ENCODE peak calls at places on chromosomes 3 and 15, in nine cellular contexts. C, A, Y, X, P, K, R, Q and G are unnamed samples.

GRCh38 chr3:52233968-52234367 is 5.0 kb downstream of the TWF2 start:
- DNase-seq in Y (no peak), K (no peak), A (no peak), R (no peak), Q (no peak), C (peak), X (no peak), P (no peak), G (no peak)

GRCh38 chr15:42060797-42061196 is 33.6 kb downstream of the PLA2G4D start:
- DNase-seq in Y (no peak), A (no peak), C (no peak), K (no peak), X (no peak), Q (no peak), P (no peak), R (no peak), G (no peak)

GRCh38 chr3:113132571-113132996 is 78.8 kb upstream of the BOC start:
- DNase-seq in Q (peak), C (no peak), P (no peak), X (no peak), R (no peak), Y (peak), A (no peak), K (no peak), G (no peak)

GRCh38 chr3:142886938-142887337 is 1.9 kb downstream of the PCOLCE2 start:
- DNase-seq in Y (peak), Q (peak), X (peak), C (no peak), R (peak), P (no peak), K (no peak), A (peak), G (no peak)

GRCh38 chr3:11050666-11051323 is 58.2 kb downstream of the SLC6A1 start:
- DNase-seq in Q (no peak), Y (no peak), P (no peak), X (no peak), A (no peak), C (peak), R (peak), K (no peak), G (no peak)

GRCh38 chr15:85750319-85750806 is 44.4 kb downstream of the KLHL25 start:
- DNase-seq in P (peak), K (no peak), C (peak), R (peak), X (no peak), A (no peak), Q (no peak), Y (peak), G (peak)

GRCh38 chr3:185649414-185649813 is 63.3 kb downstream of the SENP2 start:
- DNase-seq in A (no peak), P (no peak), Y (peak), C (no peak), R (no peak), Q (no peak), K (no peak), X (no peak), G (no peak)

GRCh38 chr3:183259621-183260020 is 6.6 kb downstream of the B3GNT5 start:
- DNase-seq in Q (no peak), R (peak), X (no peak), K (no peak), A (no peak), Y (no peak), P (no peak), C (no peak), G (no peak)

GRCh38 chr3:128278761-128279593 is 125.7 kb downstream of the EEFSEC start:
- DNase-seq in C (no peak), P (peak), Y (peak), K (no peak), R (no peak), X (peak), A (no peak), Q (no peak), G (no peak)

GRCh38 chr15:90814193-90814811 is 54.1 kb upstream of the FURIN start:
- DNase-seq in C (no peak), R (no peak), Y (peak), P (no peak), A (no peak), K (no peak), X (no peak), Q (no peak), G (peak)

GRCh38 chr15:90648137-90649070 is 68.7 kb upstream of the BLM start:
- DNase-seq in K (no peak), A (no peak), X (no peak), R (peak), Y (peak), P (peak), Q (peak), C (peak), G (no peak)

GRCh38 chr3:17336291-17336690 is 406.1 kb downstream of the TBC1D5 start:
- DNase-seq in C (no peak), K (no peak), P (no peak), R (no peak), Q (peak), A (no peak), X (no peak), Y (no peak), G (no peak)

GRCh38 chr3:38773528-38773927 is 42.5 kb downstream of the SCN10A start:
- DNase-seq in A (no peak), K (no peak), Y (no peak), P (no peak), R (no peak), Q (no peak), X (no peak), C (no peak), G (no peak)

GRCh38 chr3:47162695-47163022 is 1.3 kb downstream of the SETD2 start:
- DNase-seq in C (no peak), P (no peak), A (peak), X (no peak), K (no peak), Y (peak), R (peak), Q (peak), G (no peak)

GRCh38 chr3:73772076-73772475 is 147.3 kb upstream of the PDZRN3 start:
- DNase-seq in P (no peak), C (no peak), K (no peak), Q (no peak), X (no peak), Y (no peak), R (no peak), A (no peak), G (no peak)

GRCh38 chr3:45207471-45207870 is 18.6 kb downstream of the TMEM158 start:
- DNase-seq in X (no peak), Y (no peak), K (no peak), A (no peak), R (no peak), Q (no peak), C (no peak), P (no peak), G (no peak)

GRCh38 chr3:127716334-127716733 is 43.6 kb downstream of the ABTB1 start:
- DNase-seq in C (no peak), Y (no peak), A (no peak), X (no peak), Q (no peak), R (no peak), P (no peak), K (no peak), G (no peak)

GRCh38 chr3:60841355-60841754 is 409.9 kb downstream of the FHIT start:
- DNase-seq in A (no peak), R (no peak), P (no peak), K (no peak), Q (peak), X (peak), C (no peak), Y (peak), G (no peak)

GRCh38 chr15:48717458-48717857 is 71.9 kb upstream of the FBN1 start:
- DNase-seq in P (no peak), A (no peak), Q (no peak), Y (no peak), X (no peak), K (no peak), R (no peak), C (no peak), G (no peak)

GRCh38 chr3:188901126-188901525 is 270.6 kb upstream of the TPRG1 start:
- DNase-seq in Y (peak), R (no peak), Q (peak), X (no peak), C (no peak), K (no peak), P (no peak), A (no peak), G (no peak)

GRCh38 chr15:66027268-66027806 is 158.0 kb downstream of the RAB11A start:
- DNase-seq in K (no peak), P (no peak), Y (no peak), R (no peak), Q (peak), A (peak), C (no peak), X (no peak), G (no peak)

GRCh38 chr15:32828507-32829186 is 110.8 kb downstream of the GREM1 start:
- DNase-seq in K (no peak), Q (no peak), P (no peak), C (no peak), X (no peak), Y (no peak), R (no peak), A (peak), G (no peak)

GRCh38 chr3:195103623-195104022 is 167.3 kb downstream of the XXYLT1 start:
- DNase-seq in K (no peak), C (no peak), X (no peak), Q (peak), Y (no peak), P (no peak), A (no peak), R (no peak), G (no peak)

GRCh38 chr15:65914371-65914770 is 45.1 kb downstream of the RAB11A start:
- DNase-seq in K (no peak), Y (no peak), C (no peak), A (no peak), R (no peak), P (no peak), X (no peak), Q (no peak), G (no peak)

GRCh38 chr15:62770752-62771151 is 271.8 kb upstream of the TPM1 start:
- DNase-seq in C (no peak), X (peak), R (no peak), K (no peak), Q (peak), A (peak), Y (peak), P (no peak), G (no peak)

GRCh38 chr15:80434926-80435720 is 30.9 kb downstream of the ARNT2 start:
- DNase-seq in X (no peak), A (no peak), K (no peak), R (peak), P (no peak), C (no peak), Q (no peak), Y (no peak), G (no peak)

GRCh38 chr3:133578548-133579191 is 5.2 kb downstream of the CDV3 start:
- DNase-seq in R (peak), C (no peak), Y (peak), Q (peak), K (no peak), A (no peak), P (no peak), X (no peak), G (no peak)

GRCh38 chr15:67884009-67884408 is 44.2 kb upstream of the RNU6-1 start:
- DNase-seq in X (no peak), C (no peak), P (no peak), Y (no peak), A (no peak), R (no peak), Q (no peak), K (no peak), G (no peak)

GRCh38 chr3:17261627-17262369 is 377.0 kb downstream of the PLCL2 start:
- DNase-seq in Y (no peak), A (no peak), X (no peak), C (no peak), Q (no peak), K (no peak), R (no peak), P (no peak), G (no peak)

GRCh38 chr3:187902041-187902471 is 156.8 kb upstream of the BCL6 start:
- DNase-seq in P (no peak), X (no peak), A (no peak), Y (no peak), Q (no peak), R (peak), C (no peak), K (no peak), G (no peak)

GRCh38 chr3:53153267-53153823 is 7.7 kb upstream of the PRKCD start:
- DNase-seq in R (no peak), Y (no peak), K (no peak), C (no peak), X (no peak), A (no peak), Q (no peak), P (no peak), G (no peak)

GRCh38 chr3:117171124-117171523 is 461.5 kb downstream of the TUSC7 start:
- DNase-seq in Y (no peak), P (no peak), C (no peak), X (no peak), R (no peak), A (no peak), K (no peak), Q (no peak), G (no peak)

GRCh38 chr15:101024111-101024695 is 105.0 kb downstream of the LRRK1 start:
- DNase-seq in Q (no peak), C (no peak), P (peak), K (no peak), A (no peak), Y (peak), R (no peak), X (peak), G (peak)

GRCh38 chr3:38805765-38806386 is 10.1 kb downstream of the SCN10A start:
- DNase-seq in P (no peak), Q (peak), Y (peak), C (no peak), X (peak), A (peak), R (peak), K (no peak), G (no peak)

GRCh38 chr3:195879416-195880036 is 28.8 kb downstream of the TNK2 start:
- DNase-seq in A (no peak), X (no peak), K (no peak), Q (no peak), C (no peak), Y (no peak), P (no peak), R (no peak), G (no peak)

GRCh38 chr3:62500556-62501294 is 127.4 kb upstream of the FEZF2 start:
- DNase-seq in X (no peak), P (no peak), Y (peak), K (no peak), A (no peak), Q (no peak), R (no peak), C (no peak), G (no peak)

GRCh38 chr3:148642214-148642613 is 55.5 kb upstream of the AGTR1 start:
- DNase-seq in A (no peak), C (no peak), Y (no peak), Q (no peak), P (no peak), K (no peak), R (no peak), X (no peak), G (no peak)

GRCh38 chr3:126666002-126666401 is 11.1 kb upstream of the TXNRD3 start:
- DNase-seq in A (no peak), R (no peak), Q (no peak), C (no peak), K (no peak), Y (no peak), P (no peak), X (no peak), G (no peak)

GRCh38 chr15:74653426-74654082 is 37.9 kb downstream of the CLK3 start:
- DNase-seq in C (no peak), X (peak), R (no peak), Q (peak), A (peak), P (no peak), Y (peak), K (no peak), G (no peak)